ENCODE peak calls at places on chromosomes 13 and 19, in ten cellular contexts. One of them, this sample, is unnamed.

GRCh38 chr13:22238269-22238668 is 567.4 kb downstream of the FGF9 start:
- DNase-seq in upper lobe of left lung: no peak
- DNase-seq in transverse colon: no peak
- DNase-seq in stomach: no peak
- DNase-seq in Panc1: no peak
- DNase-seq in sigmoid colon: no peak
- DNase-seq in suprapubic skin: no peak
- DNase-seq in breast epithelium: no peak
- DNase-seq in HL-60: no peak
- DNase-seq in HCT116: no peak
- DNase-seq in this sample: no peak

GRCh38 chr13:30881191-30881651 is 24.9 kb upstream of the MEDAG start:
- DNase-seq in upper lobe of left lung: no peak
- DNase-seq in transverse colon: no peak
- DNase-seq in stomach: no peak
- DNase-seq in Panc1: no peak
- DNase-seq in sigmoid colon: no peak
- DNase-seq in suprapubic skin: no peak
- DNase-seq in breast epithelium: no peak
- DNase-seq in HL-60: no peak
- DNase-seq in HCT116: no peak
- DNase-seq in this sample: no peak

GRCh38 chr13:39370554-39370953 is 232.4 kb downstream of the LHFPL6 start:
- DNase-seq in upper lobe of left lung: no peak
- DNase-seq in transverse colon: no peak
- DNase-seq in stomach: no peak
- DNase-seq in Panc1: no peak
- DNase-seq in sigmoid colon: no peak
- DNase-seq in suprapubic skin: no peak
- DNase-seq in breast epithelium: no peak
- DNase-seq in HL-60: no peak
- DNase-seq in HCT116: no peak
- DNase-seq in this sample: no peak

GRCh38 chr13:82330499-82330898 is 1551.8 kb downstream of the SLITRK1 start:
- DNase-seq in upper lobe of left lung: no peak
- DNase-seq in transverse colon: no peak
- DNase-seq in stomach: no peak
- DNase-seq in Panc1: no peak
- DNase-seq in sigmoid colon: no peak
- DNase-seq in suprapubic skin: no peak
- DNase-seq in breast epithelium: no peak
- DNase-seq in HL-60: no peak
- DNase-seq in HCT116: no peak
- DNase-seq in this sample: no peak

GRCh38 chr19:13437919-13438618 is 68.2 kb downstream of the CACNA1A start:
- DNase-seq in upper lobe of left lung: no peak
- DNase-seq in transverse colon: no peak
- DNase-seq in stomach: no peak
- DNase-seq in Panc1: no peak
- DNase-seq in sigmoid colon: no peak
- DNase-seq in suprapubic skin: no peak
- DNase-seq in breast epithelium: no peak
- DNase-seq in HL-60: peak; percentile 1
- DNase-seq in HCT116: no peak
- DNase-seq in this sample: no peak

GRCh38 chr19:33191501-33191900 is 2.6 kb upstream of the LRP3 start:
- DNase-seq in upper lobe of left lung: no peak
- DNase-seq in transverse colon: no peak
- DNase-seq in stomach: no peak
- DNase-seq in Panc1: no peak
- DNase-seq in sigmoid colon: peak; percentile 46
- DNase-seq in suprapubic skin: peak; percentile 24
- DNase-seq in breast epithelium: no peak
- DNase-seq in HL-60: no peak
- DNase-seq in HCT116: no peak
- DNase-seq in this sample: no peak

GRCh38 chr13:44211753-44212152 is 161.9 kb upstream of the SERP2 start:
- DNase-seq in upper lobe of left lung: no peak
- DNase-seq in transverse colon: no peak
- DNase-seq in stomach: no peak
- DNase-seq in Panc1: no peak
- DNase-seq in sigmoid colon: no peak
- DNase-seq in suprapubic skin: no peak
- DNase-seq in breast epithelium: no peak
- DNase-seq in HL-60: no peak
- DNase-seq in HCT116: no peak
- DNase-seq in this sample: no peak

GRCh38 chr19:41341669-41342490 is 11.8 kb downstream of the TGFB1 start:
- DNase-seq in upper lobe of left lung: peak; percentile 57
- DNase-seq in transverse colon: peak; percentile 36
- DNase-seq in stomach: peak; percentile 72
- DNase-seq in Panc1: no peak
- DNase-seq in sigmoid colon: no peak
- DNase-seq in suprapubic skin: no peak
- DNase-seq in breast epithelium: no peak
- DNase-seq in HL-60: no peak
- DNase-seq in HCT116: no peak
- DNase-seq in this sample: no peak

GRCh38 chr19:54106716-54107115 is 4.1 kb downstream of the NDUFA3 start:
- DNase-seq in upper lobe of left lung: no peak
- DNase-seq in transverse colon: no peak
- DNase-seq in stomach: no peak
- DNase-seq in Panc1: no peak
- DNase-seq in sigmoid colon: peak; percentile 61
- DNase-seq in suprapubic skin: no peak
- DNase-seq in breast epithelium: no peak
- DNase-seq in HL-60: no peak
- DNase-seq in HCT116: no peak
- DNase-seq in this sample: no peak

GRCh38 chr19:33052352-33052972 is 12.2 kb downstream of the RHPN2 start:
- DNase-seq in upper lobe of left lung: no peak
- DNase-seq in transverse colon: peak; percentile 54
- DNase-seq in stomach: peak; percentile 37
- DNase-seq in Panc1: no peak
- DNase-seq in sigmoid colon: no peak
- DNase-seq in suprapubic skin: no peak
- DNase-seq in breast epithelium: no peak
- DNase-seq in HL-60: no peak
- DNase-seq in HCT116: no peak
- DNase-seq in this sample: no peak

GRCh38 chr13:29763426-29764180 is 86.8 kb downstream of the UBL3 start:
- DNase-seq in upper lobe of left lung: no peak
- DNase-seq in transverse colon: peak; percentile 41
- DNase-seq in stomach: no peak
- DNase-seq in Panc1: no peak
- DNase-seq in sigmoid colon: no peak
- DNase-seq in suprapubic skin: no peak
- DNase-seq in breast epithelium: no peak
- DNase-seq in HL-60: no peak
- DNase-seq in HCT116: no peak
- DNase-seq in this sample: no peak

GRCh38 chr13:29758591-29759114 is 91.8 kb downstream of the UBL3 start:
- DNase-seq in upper lobe of left lung: peak; percentile 78
- DNase-seq in transverse colon: peak; percentile 70
- DNase-seq in stomach: peak; percentile 35
- DNase-seq in Panc1: no peak
- DNase-seq in sigmoid colon: no peak
- DNase-seq in suprapubic skin: no peak
- DNase-seq in breast epithelium: no peak
- DNase-seq in HL-60: peak; percentile 99
- DNase-seq in HCT116: no peak
- DNase-seq in this sample: no peak

GRCh38 chr13:29760561-29760960 is 89.9 kb downstream of the UBL3 start:
- DNase-seq in upper lobe of left lung: no peak
- DNase-seq in transverse colon: no peak
- DNase-seq in stomach: no peak
- DNase-seq in Panc1: no peak
- DNase-seq in sigmoid colon: no peak
- DNase-seq in suprapubic skin: no peak
- DNase-seq in breast epithelium: no peak
- DNase-seq in HL-60: no peak
- DNase-seq in HCT116: no peak
- DNase-seq in this sample: no peak

GRCh38 chr13:29761160-29761559 is 89.3 kb downstream of the UBL3 start:
- DNase-seq in upper lobe of left lung: no peak
- DNase-seq in transverse colon: no peak
- DNase-seq in stomach: no peak
- DNase-seq in Panc1: no peak
- DNase-seq in sigmoid colon: no peak
- DNase-seq in suprapubic skin: no peak
- DNase-seq in breast epithelium: no peak
- DNase-seq in HL-60: no peak
- DNase-seq in HCT116: no peak
- DNase-seq in this sample: no peak

GRCh38 chr13:29761815-29762214 is 88.6 kb downstream of the UBL3 start:
- DNase-seq in upper lobe of left lung: no peak
- DNase-seq in transverse colon: no peak
- DNase-seq in stomach: no peak
- DNase-seq in Panc1: no peak
- DNase-seq in sigmoid colon: no peak
- DNase-seq in suprapubic skin: no peak
- DNase-seq in breast epithelium: no peak
- DNase-seq in HL-60: no peak
- DNase-seq in HCT116: no peak
- DNase-seq in this sample: no peak
- TF ChIP-seq POLR2AphosphoS5 in upper lobe of left lung: no peak
- TF ChIP-seq POLR2AphosphoS5 in transverse colon: no peak
- TF ChIP-seq POLR2AphosphoS5 in stomach: no peak
- TF ChIP-seq POLR2AphosphoS5 in Panc1: no peak
- TF ChIP-seq POLR2AphosphoS5 in sigmoid colon: no peak
- TF ChIP-seq POLR2AphosphoS5 in suprapubic skin: no peak
- TF ChIP-seq POLR2AphosphoS5 in breast epithelium: no peak
- TF ChIP-seq POLR2AphosphoS5 in HL-60: no peak
- TF ChIP-seq POLR2AphosphoS5 in HCT116: no peak
- TF ChIP-seq POLR2AphosphoS5 in this sample: no peak

GRCh38 chr19:1473424-1473851 is 5.6 kb downstream of the C19orf25 start:
- DNase-seq in upper lobe of left lung: no peak
- DNase-seq in transverse colon: no peak
- DNase-seq in stomach: no peak
- DNase-seq in Panc1: no peak
- DNase-seq in sigmoid colon: no peak
- DNase-seq in suprapubic skin: no peak
- DNase-seq in breast epithelium: no peak
- DNase-seq in HL-60: no peak
- DNase-seq in HCT116: no peak
- DNase-seq in this sample: no peak
- TF ChIP-seq POLR2AphosphoS5 in upper lobe of left lung: no peak
- TF ChIP-seq POLR2AphosphoS5 in transverse colon: no peak
- TF ChIP-seq POLR2AphosphoS5 in stomach: no peak
- TF ChIP-seq POLR2AphosphoS5 in Panc1: no peak
- TF ChIP-seq POLR2AphosphoS5 in sigmoid colon: no peak
- TF ChIP-seq POLR2AphosphoS5 in suprapubic skin: no peak
- TF ChIP-seq POLR2AphosphoS5 in breast epithelium: no peak
- TF ChIP-seq POLR2AphosphoS5 in HL-60: no peak
- TF ChIP-seq POLR2AphosphoS5 in HCT116: no peak
- TF ChIP-seq POLR2AphosphoS5 in this sample: no peak

GRCh38 chr19:4448147-4448985 is 9.2 kb downstream of the UBXN6 start:
- DNase-seq in upper lobe of left lung: no peak
- DNase-seq in transverse colon: no peak
- DNase-seq in stomach: no peak
- DNase-seq in Panc1: no peak
- DNase-seq in sigmoid colon: no peak
- DNase-seq in suprapubic skin: no peak
- DNase-seq in breast epithelium: no peak
- DNase-seq in HL-60: no peak
- DNase-seq in HCT116: no peak
- DNase-seq in this sample: no peak

GRCh38 chr19:4447327-4448146 is 10.1 kb downstream of the UBXN6 start:
- DNase-seq in upper lobe of left lung: no peak
- DNase-seq in transverse colon: no peak
- DNase-seq in stomach: no peak
- DNase-seq in Panc1: no peak
- DNase-seq in sigmoid colon: no peak
- DNase-seq in suprapubic skin: no peak
- DNase-seq in breast epithelium: no peak
- DNase-seq in HL-60: no peak
- DNase-seq in HCT116: no peak
- DNase-seq in this sample: no peak

GRCh38 chr19:4446801-4447200 is 10.8 kb downstream of the UBXN6 start:
- DNase-seq in upper lobe of left lung: no peak
- DNase-seq in transverse colon: no peak
- DNase-seq in stomach: no peak
- DNase-seq in Panc1: no peak
- DNase-seq in sigmoid colon: no peak
- DNase-seq in suprapubic skin: no peak
- DNase-seq in breast epithelium: no peak
- DNase-seq in HL-60: no peak
- DNase-seq in HCT116: no peak
- DNase-seq in this sample: no peak

GRCh38 chr19:4449826-4450075 is 7.8 kb downstream of the UBXN6 start:
- DNase-seq in upper lobe of left lung: no peak
- DNase-seq in transverse colon: no peak
- DNase-seq in stomach: no peak
- DNase-seq in Panc1: no peak
- DNase-seq in sigmoid colon: no peak
- DNase-seq in suprapubic skin: no peak
- DNase-seq in breast epithelium: no peak
- DNase-seq in HL-60: no peak
- DNase-seq in HCT116: no peak
- DNase-seq in this sample: no peak

DNA sequence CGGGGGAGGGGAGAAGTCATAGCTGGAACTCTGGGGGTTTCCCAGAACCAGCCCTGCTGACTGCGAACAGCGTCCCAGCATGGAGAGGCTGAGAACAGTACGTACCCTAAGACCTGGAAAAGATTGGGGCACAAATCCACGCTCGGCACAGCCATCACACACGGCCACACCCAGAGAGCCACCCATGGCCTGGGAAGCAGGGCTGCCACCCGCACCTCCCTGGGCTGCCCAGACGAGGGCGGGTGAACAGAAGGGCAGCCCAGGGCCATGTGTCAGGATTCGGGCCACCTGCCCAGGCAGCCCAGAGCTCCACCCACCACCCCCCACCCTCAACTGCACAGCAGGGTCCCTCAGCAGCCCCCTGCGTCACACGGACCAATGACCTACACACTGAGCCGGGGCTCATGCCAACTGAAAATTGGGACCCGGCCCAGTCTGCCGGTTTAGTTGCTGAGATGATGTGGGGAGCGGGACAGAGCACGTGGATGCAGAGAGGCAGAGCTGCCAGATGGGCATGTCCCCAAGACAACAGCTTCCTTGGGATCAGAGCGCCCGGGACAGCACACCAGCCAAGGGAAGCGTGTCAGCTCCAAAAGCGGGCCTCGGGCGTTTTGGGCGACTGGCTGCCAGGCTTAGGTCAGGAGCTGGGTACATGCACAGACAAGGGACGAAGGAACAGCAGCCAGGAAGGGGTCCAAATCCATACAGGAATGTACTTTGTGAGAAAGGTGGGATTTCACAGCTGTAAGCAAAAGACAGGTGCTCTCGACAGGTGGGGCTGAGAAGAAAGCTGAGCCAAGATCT is 8.4 kb downstream of the UBXN6 start:
- DNase-seq in upper lobe of left lung: no peak
- DNase-seq in transverse colon: no peak
- DNase-seq in stomach: no peak
- DNase-seq in Panc1: no peak
- DNase-seq in sigmoid colon: peak; percentile 88
- DNase-seq in suprapubic skin: peak; percentile 79
- DNase-seq in breast epithelium: no peak
- DNase-seq in HL-60: no peak
- DNase-seq in HCT116: no peak
- DNase-seq in this sample: no peak
- TF ChIP-seq POLR2AphosphoS5 in upper lobe of left lung: no peak
- TF ChIP-seq POLR2AphosphoS5 in transverse colon: no peak
- TF ChIP-seq POLR2AphosphoS5 in stomach: no peak
- TF ChIP-seq POLR2AphosphoS5 in Panc1: no peak
- TF ChIP-seq POLR2AphosphoS5 in sigmoid colon: peak; percentile 34
- TF ChIP-seq POLR2AphosphoS5 in suprapubic skin: no peak
- TF ChIP-seq POLR2AphosphoS5 in breast epithelium: no peak
- TF ChIP-seq POLR2AphosphoS5 in HL-60: peak; percentile 23
- TF ChIP-seq POLR2AphosphoS5 in HCT116: no peak
- TF ChIP-seq POLR2AphosphoS5 in this sample: peak; percentile 21

GRCh38 chr19:29535432-29535831 is 9.6 kb downstream of the VSTM2B start:
- DNase-seq in upper lobe of left lung: peak; percentile 17
- DNase-seq in transverse colon: no peak
- DNase-seq in stomach: peak; percentile 11
- DNase-seq in Panc1: no peak
- DNase-seq in sigmoid colon: peak; percentile 34
- DNase-seq in suprapubic skin: no peak
- DNase-seq in breast epithelium: no peak
- DNase-seq in HL-60: no peak
- DNase-seq in HCT116: no peak
- DNase-seq in this sample: no peak
- TF ChIP-seq POLR2AphosphoS5 in upper lobe of left lung: no peak
- TF ChIP-seq POLR2AphosphoS5 in transverse colon: no peak
- TF ChIP-seq POLR2AphosphoS5 in stomach: no peak
- TF ChIP-seq POLR2AphosphoS5 in Panc1: no peak
- TF ChIP-seq POLR2AphosphoS5 in sigmoid colon: no peak
- TF ChIP-seq POLR2AphosphoS5 in suprapubic skin: no peak
- TF ChIP-seq POLR2AphosphoS5 in breast epithelium: no peak
- TF ChIP-seq POLR2AphosphoS5 in HL-60: no peak
- TF ChIP-seq POLR2AphosphoS5 in HCT116: no peak
- TF ChIP-seq POLR2AphosphoS5 in this sample: no peak

This sample was measured in SK-N-MC.